ENCODE peak calls at places on chromosomes 13 and 19, in six cellular contexts. One of them, this sample, is unnamed.

GRCh38 chr19:33175886-33176669 is 18.1 kb upstream of the LRP3 start:
- DNase-seq in CD4-positive, alpha-beta memory T cell: peak; percentile 16
- DNase-seq in GM23248: peak; percentile 64
- DNase-seq in esophagus muscularis mucosa: no peak
- DNase-seq in cardiac muscle cell: peak; percentile 56
- DNase-seq in left lung: no peak
- DNase-seq in this sample: peak; percentile 14

GRCh38 chr19:19737559-19738332 is 4.8 kb upstream of the ZNF14 start:
- DNase-seq in CD4-positive, alpha-beta memory T cell: no peak
- DNase-seq in GM23248: no peak
- DNase-seq in esophagus muscularis mucosa: no peak
- DNase-seq in cardiac muscle cell: no peak
- DNase-seq in left lung: peak; percentile 32
- DNase-seq in this sample: no peak

GRCh38 chr13:32087955-32088747 is 56.6 kb downstream of the FRY start:
- DNase-seq in CD4-positive, alpha-beta memory T cell: no peak
- DNase-seq in GM23248: peak; percentile 15
- DNase-seq in esophagus muscularis mucosa: no peak
- DNase-seq in cardiac muscle cell: no peak
- DNase-seq in left lung: no peak
- DNase-seq in this sample: no peak

GRCh38 chr13:110005563-110005962 is 219.2 kb upstream of the IRS2 start:
- DNase-seq in CD4-positive, alpha-beta memory T cell: no peak
- DNase-seq in GM23248: peak; percentile 61
- DNase-seq in esophagus muscularis mucosa: no peak
- DNase-seq in cardiac muscle cell: no peak
- DNase-seq in left lung: no peak
- DNase-seq in this sample: no peak

GRCh38 chr13:37023871-37024270 is 23.3 kb downstream of the EXOSC8 start:
- DNase-seq in CD4-positive, alpha-beta memory T cell: no peak
- DNase-seq in GM23248: peak; percentile 75
- DNase-seq in esophagus muscularis mucosa: no peak
- DNase-seq in cardiac muscle cell: no peak
- DNase-seq in left lung: no peak
- DNase-seq in this sample: no peak

GRCh38 chr19:13938361-13939027 is at the start of gene PODNL1:
- DNase-seq in CD4-positive, alpha-beta memory T cell: no peak
- DNase-seq in GM23248: peak; percentile 85
- DNase-seq in esophagus muscularis mucosa: no peak
- DNase-seq in cardiac muscle cell: no peak
- DNase-seq in left lung: no peak
- DNase-seq in this sample: no peak

GRCh38 chr13:27183561-27184147 is 12.0 kb upstream of the USP12 start:
- DNase-seq in CD4-positive, alpha-beta memory T cell: no peak
- DNase-seq in GM23248: peak; percentile 75
- DNase-seq in esophagus muscularis mucosa: peak; percentile 79
- DNase-seq in cardiac muscle cell: no peak
- DNase-seq in left lung: no peak
- DNase-seq in this sample: no peak

GRCh38 chr13:24463078-24463477 is 49.5 kb downstream of the PARP4 start:
- DNase-seq in CD4-positive, alpha-beta memory T cell: no peak
- DNase-seq in GM23248: no peak
- DNase-seq in esophagus muscularis mucosa: no peak
- DNase-seq in cardiac muscle cell: no peak
- DNase-seq in left lung: no peak
- DNase-seq in this sample: no peak

GRCh38 chr13:75685239-75685697 is 49.1 kb downstream of the LMO7 start:
- DNase-seq in CD4-positive, alpha-beta memory T cell: no peak
- DNase-seq in GM23248: peak; percentile 92
- DNase-seq in esophagus muscularis mucosa: no peak
- DNase-seq in cardiac muscle cell: no peak
- DNase-seq in left lung: no peak
- DNase-seq in this sample: no peak

GRCh38 chr13:40206241-40207109 is 460.0 kb downstream of the FOXO1 start:
- DNase-seq in CD4-positive, alpha-beta memory T cell: peak; percentile 56
- DNase-seq in GM23248: peak; percentile 25
- DNase-seq in esophagus muscularis mucosa: no peak
- DNase-seq in cardiac muscle cell: no peak
- DNase-seq in left lung: no peak
- DNase-seq in this sample: peak; percentile 46

GRCh38 chr13:99892189-99892588 is 79.4 kb downstream of the ZIC5 start:
- DNase-seq in CD4-positive, alpha-beta memory T cell: no peak
- DNase-seq in GM23248: no peak
- DNase-seq in esophagus muscularis mucosa: no peak
- DNase-seq in cardiac muscle cell: no peak
- DNase-seq in left lung: no peak
- DNase-seq in this sample: no peak

GRCh38 chr13:36341718-36342117 is 4.5 kb downstream of the SPART start:
- DNase-seq in CD4-positive, alpha-beta memory T cell: no peak
- DNase-seq in GM23248: peak; percentile 55
- DNase-seq in esophagus muscularis mucosa: no peak
- DNase-seq in cardiac muscle cell: no peak
- DNase-seq in left lung: no peak
- DNase-seq in this sample: no peak

GRCh38 chr19:39183100-39183499 is 13.7 kb upstream of the NCCRP1 start:
- DNase-seq in CD4-positive, alpha-beta memory T cell: no peak
- DNase-seq in GM23248: peak; percentile 23
- DNase-seq in esophagus muscularis mucosa: no peak
- DNase-seq in cardiac muscle cell: no peak
- DNase-seq in left lung: no peak
- DNase-seq in this sample: no peak

GRCh38 chr19:50178859-50179537 is 15.9 kb upstream of the IZUMO2 start:
- DNase-seq in CD4-positive, alpha-beta memory T cell: no peak
- DNase-seq in GM23248: no peak
- DNase-seq in esophagus muscularis mucosa: no peak
- DNase-seq in cardiac muscle cell: no peak
- DNase-seq in left lung: no peak
- DNase-seq in this sample: no peak

GRCh38 chr19:17296278-17296677 is 6.9 kb downstream of the ABHD8 start:
- DNase-seq in CD4-positive, alpha-beta memory T cell: no peak
- DNase-seq in GM23248: peak; percentile 53
- DNase-seq in esophagus muscularis mucosa: peak; percentile 70
- DNase-seq in cardiac muscle cell: no peak
- DNase-seq in left lung: no peak
- DNase-seq in this sample: no peak

GRCh38 chr19:16106121-16106520 is 5.6 kb upstream of the RAB8A start:
- DNase-seq in CD4-positive, alpha-beta memory T cell: no peak
- DNase-seq in GM23248: peak; percentile 78
- DNase-seq in esophagus muscularis mucosa: no peak
- DNase-seq in cardiac muscle cell: no peak
- DNase-seq in left lung: no peak
- DNase-seq in this sample: no peak

GRCh38 chr19:8922591-8922990 is 87.6 kb downstream of the MUC16 start:
- DNase-seq in CD4-positive, alpha-beta memory T cell: no peak
- DNase-seq in GM23248: no peak
- DNase-seq in esophagus muscularis mucosa: no peak
- DNase-seq in cardiac muscle cell: no peak
- DNase-seq in left lung: no peak
- DNase-seq in this sample: no peak

GRCh38 chr13:114065926-114066774 is 66.3 kb downstream of the RASA3 start:
- DNase-seq in CD4-positive, alpha-beta memory T cell: no peak
- DNase-seq in GM23248: peak; percentile 51
- DNase-seq in esophagus muscularis mucosa: no peak
- DNase-seq in cardiac muscle cell: no peak
- DNase-seq in left lung: peak; percentile 85
- DNase-seq in this sample: peak; percentile 18

GRCh38 chr19:28949027-28949426 is 263.9 kb downstream of the UQCRFS1 start:
- DNase-seq in CD4-positive, alpha-beta memory T cell: no peak
- DNase-seq in GM23248: no peak
- DNase-seq in esophagus muscularis mucosa: peak; percentile 62
- DNase-seq in cardiac muscle cell: no peak
- DNase-seq in left lung: no peak
- DNase-seq in this sample: no peak

GRCh38 chr13:20274466-20274865 is 42.3 kb upstream of the GJB6 start:
- DNase-seq in CD4-positive, alpha-beta memory T cell: no peak
- DNase-seq in GM23248: no peak
- DNase-seq in esophagus muscularis mucosa: peak; percentile 4
- DNase-seq in cardiac muscle cell: no peak
- DNase-seq in left lung: no peak
- DNase-seq in this sample: no peak

DNA sequence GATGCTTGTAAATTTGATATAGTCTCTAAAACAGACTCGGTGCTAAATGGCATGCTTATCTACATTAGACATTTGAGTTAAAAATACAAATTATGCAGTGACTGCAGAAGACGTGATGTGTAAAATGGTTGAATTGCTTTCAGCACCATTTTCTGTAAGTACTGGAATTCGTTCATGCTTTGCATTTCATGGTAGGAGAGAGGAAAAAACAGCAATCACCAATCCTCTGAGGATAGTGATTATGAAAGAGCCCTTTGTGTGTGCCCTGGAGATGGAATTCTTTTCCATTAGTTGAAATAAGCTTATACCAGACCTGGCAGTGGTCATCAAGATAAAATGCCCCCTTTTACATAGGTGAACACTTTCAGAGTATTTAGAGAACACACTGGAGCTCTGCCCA is 1.7 kb downstream of the CNMD start:
- DNase-seq in CD4-positive, alpha-beta memory T cell: no peak
- DNase-seq in GM23248: no peak
- DNase-seq in esophagus muscularis mucosa: no peak
- DNase-seq in cardiac muscle cell: no peak
- DNase-seq in left lung: no peak
- DNase-seq in this sample: no peak
- H3K4me3 ChIP-seq in CD4-positive, alpha-beta memory T cell: no peak overlapping the region
- H3K4me3 ChIP-seq in GM23248: no peak overlapping the region
- H3K4me3 ChIP-seq in esophagus muscularis mucosa: no peak overlapping the region
- H3K4me3 ChIP-seq in cardiac muscle cell: no peak overlapping the region
- H3K4me3 ChIP-seq in left lung: no peak overlapping the region
- H3K4me3 ChIP-seq in this sample: no peak overlapping the region

DNA sequence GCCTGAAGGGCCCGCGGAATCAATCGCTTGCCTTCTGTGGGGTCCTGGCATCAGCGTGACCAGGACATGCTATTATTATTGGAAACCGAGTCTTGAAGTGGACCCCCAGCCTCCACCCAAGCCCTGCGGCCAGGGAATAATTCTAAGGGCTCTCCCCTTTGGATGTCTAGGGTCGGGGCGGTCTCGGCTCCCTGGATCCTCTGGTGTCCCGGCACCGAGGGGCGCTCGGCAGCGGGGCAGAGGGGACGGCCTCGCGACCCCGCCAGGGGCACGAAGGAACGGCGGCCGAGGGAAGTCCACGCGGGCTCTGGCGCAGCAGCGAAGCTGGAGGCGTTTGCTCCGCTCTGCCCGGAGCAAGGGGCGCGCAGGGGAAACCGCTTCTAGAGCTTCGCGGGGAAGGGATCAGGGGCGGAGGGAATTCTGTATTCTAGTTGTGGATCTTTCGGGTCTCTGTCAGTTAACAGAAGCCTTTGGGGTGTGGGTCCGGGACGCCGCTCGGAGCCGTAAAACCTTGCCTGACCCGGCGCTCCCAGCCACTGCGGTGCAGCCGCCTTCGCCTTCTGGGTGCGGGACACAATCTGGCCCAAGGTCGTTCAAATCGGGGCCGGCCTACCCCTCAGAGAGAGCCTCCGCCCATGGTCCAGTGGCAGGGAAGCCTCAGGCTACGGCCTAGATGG is 118.2 kb downstream of the KCNRG start:
- DNase-seq in CD4-positive, alpha-beta memory T cell: no peak
- DNase-seq in GM23248: no peak
- DNase-seq in esophagus muscularis mucosa: no peak
- DNase-seq in cardiac muscle cell: no peak
- DNase-seq in left lung: no peak
- DNase-seq in this sample: no peak
- H3K4me3 ChIP-seq in CD4-positive, alpha-beta memory T cell: no peak overlapping the region
- H3K4me3 ChIP-seq in GM23248: no peak overlapping the region
- H3K4me3 ChIP-seq in esophagus muscularis mucosa: no peak overlapping the region
- H3K4me3 ChIP-seq in cardiac muscle cell: peak overlapping the region; percentile 4
- H3K4me3 ChIP-seq in left lung: no peak overlapping the region
- H3K4me3 ChIP-seq in this sample: no peak overlapping the region

GRCh38 chr13:50152655-50153309 is 137.5 kb downstream of the KCNRG start:
- DNase-seq in CD4-positive, alpha-beta memory T cell: no peak
- DNase-seq in GM23248: no peak
- DNase-seq in esophagus muscularis mucosa: no peak
- DNase-seq in cardiac muscle cell: no peak
- DNase-seq in left lung: no peak
- DNase-seq in this sample: no peak
- H3K4me3 ChIP-seq in CD4-positive, alpha-beta memory T cell: peak overlapping the region; percentile 25
- H3K4me3 ChIP-seq in GM23248: peak overlapping the region; percentile 46
- H3K4me3 ChIP-seq in esophagus muscularis mucosa: peak overlapping the region; percentile 32
- H3K4me3 ChIP-seq in cardiac muscle cell: no peak overlapping the region
- H3K4me3 ChIP-seq in left lung: no peak overlapping the region
- H3K4me3 ChIP-seq in this sample: no peak overlapping the region

GRCh38 chr19:48512504-48513288 is 1.1 kb upstream of the LMTK3 start:
- DNase-seq in CD4-positive, alpha-beta memory T cell: peak; percentile 20
- DNase-seq in GM23248: no peak
- DNase-seq in esophagus muscularis mucosa: no peak
- DNase-seq in cardiac muscle cell: no peak
- DNase-seq in left lung: no peak
- DNase-seq in this sample: no peak
- H3K4me3 ChIP-seq in CD4-positive, alpha-beta memory T cell: peak overlapping the region; percentile 89
- H3K4me3 ChIP-seq in GM23248: peak overlapping the region; percentile 75
- H3K4me3 ChIP-seq in esophagus muscularis mucosa: peak overlapping the region; percentile 75
- H3K4me3 ChIP-seq in cardiac muscle cell: no peak overlapping the region
- H3K4me3 ChIP-seq in left lung: peak overlapping the region; percentile 48
- H3K4me3 ChIP-seq in this sample: peak overlapping the region; percentile 88

DNA sequence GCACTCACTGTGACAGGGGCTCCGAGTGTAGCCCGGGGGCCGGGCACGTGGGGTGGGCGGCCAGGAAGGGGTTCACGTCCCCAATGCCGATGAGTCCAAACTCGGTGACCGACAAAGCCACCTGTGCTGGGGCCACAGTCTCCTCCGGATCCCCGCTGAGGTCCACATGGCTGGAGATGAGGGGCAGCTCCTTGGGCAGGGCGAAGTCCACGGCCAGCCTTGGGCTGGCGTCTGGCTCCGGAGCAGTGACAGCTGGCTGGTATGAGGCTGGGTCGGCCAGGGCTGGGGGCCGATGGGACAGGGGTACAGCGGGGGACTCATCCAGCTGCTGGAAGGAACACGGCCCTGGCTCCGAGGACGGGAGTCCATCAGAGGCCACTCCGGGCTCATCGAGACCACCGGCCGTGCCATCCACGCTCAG is 15.9 kb upstream of the PLPP2 start:
- DNase-seq in CD4-positive, alpha-beta memory T cell: no peak
- DNase-seq in GM23248: no peak
- DNase-seq in esophagus muscularis mucosa: no peak
- DNase-seq in cardiac muscle cell: no peak
- DNase-seq in left lung: peak; percentile 76
- DNase-seq in this sample: no peak
- H3K4me3 ChIP-seq in CD4-positive, alpha-beta memory T cell: no peak overlapping the region
- H3K4me3 ChIP-seq in GM23248: no peak overlapping the region
- H3K4me3 ChIP-seq in esophagus muscularis mucosa: no peak overlapping the region
- H3K4me3 ChIP-seq in cardiac muscle cell: no peak overlapping the region
- H3K4me3 ChIP-seq in left lung: peak overlapping the region; percentile 42
- H3K4me3 ChIP-seq in this sample: no peak overlapping the region

GRCh38 chr19:4060621-4061177 is 6.0 kb downstream of the ZBTB7A start:
- DNase-seq in CD4-positive, alpha-beta memory T cell: no peak
- DNase-seq in GM23248: no peak
- DNase-seq in esophagus muscularis mucosa: no peak
- DNase-seq in cardiac muscle cell: no peak
- DNase-seq in left lung: no peak
- DNase-seq in this sample: no peak

GRCh38 chr19:4058696-4059492 is 7.8 kb downstream of the ZBTB7A start:
- DNase-seq in CD4-positive, alpha-beta memory T cell: no peak
- DNase-seq in GM23248: peak; percentile 58
- DNase-seq in esophagus muscularis mucosa: no peak
- DNase-seq in cardiac muscle cell: no peak
- DNase-seq in left lung: peak; percentile 83
- DNase-seq in this sample: no peak

GRCh38 chr19:4059493-4059880 is 7.2 kb downstream of the ZBTB7A start:
- DNase-seq in CD4-positive, alpha-beta memory T cell: no peak
- DNase-seq in GM23248: peak; percentile 67
- DNase-seq in esophagus muscularis mucosa: no peak
- DNase-seq in cardiac muscle cell: no peak
- DNase-seq in left lung: peak; percentile 83
- DNase-seq in this sample: no peak

GRCh38 chr19:4061178-4061682 is 5.5 kb downstream of the ZBTB7A start:
- DNase-seq in CD4-positive, alpha-beta memory T cell: no peak
- DNase-seq in GM23248: peak; percentile 81
- DNase-seq in esophagus muscularis mucosa: no peak
- DNase-seq in cardiac muscle cell: no peak
- DNase-seq in left lung: peak; percentile 95
- DNase-seq in this sample: no peak

GRCh38 chr19:4059931-4060620 is 6.6 kb downstream of the ZBTB7A start:
- DNase-seq in CD4-positive, alpha-beta memory T cell: peak; percentile 46
- DNase-seq in GM23248: peak; percentile 85
- DNase-seq in esophagus muscularis mucosa: no peak
- DNase-seq in cardiac muscle cell: no peak
- DNase-seq in left lung: peak; percentile 89
- DNase-seq in this sample: peak; percentile 61
- H3K4me3 ChIP-seq in CD4-positive, alpha-beta memory T cell: peak overlapping the region; percentile 23
- H3K4me3 ChIP-seq in GM23248: peak overlapping the region; percentile 82
- H3K4me3 ChIP-seq in esophagus muscularis mucosa: peak overlapping the region; percentile 90
- H3K4me3 ChIP-seq in cardiac muscle cell: no peak overlapping the region
- H3K4me3 ChIP-seq in left lung: peak overlapping the region; percentile 93
- H3K4me3 ChIP-seq in this sample: peak overlapping the region; percentile 35

This sample was measured in CD8-positive, alpha-beta T cell.